ENCODE peak calls at places on chromosomes 5 and 9, in six cellular contexts. O is RWPE1, P is AG10803, J is HCT116, Z is epithelial cell of proximal tubule, I is colonic mucosa. C is an unnamed sample.

GRCh38 chr5:152987156-152987555 is 503.3 kb upstream of the GRIA1 start:
- DNase-seq in O (no peak), P (no peak), J (no peak), Z (no peak), I (no peak), C (no peak)

GRCh38 chr9:68690088-68690487 is 15.0 kb upstream of the PIP5K1B start:
- DNase-seq in O (no peak), P (no peak), J (no peak), Z (peak), I (no peak), C (no peak)

GRCh38 chr5:139678751-139679750 is 30.9 kb downstream of the CXXC5 start:
- DNase-seq in O (no peak), P (peak), J (no peak), Z (no peak), I (no peak), C (peak)

GRCh38 chr5:161676109-161676508 is 9.4 kb upstream of the GABRA6 start:
- DNase-seq in O (no peak), P (no peak), J (no peak), Z (no peak), I (no peak), C (no peak)

GRCh38 chr9:113737414-113738271 is 138.5 kb upstream of the ZNF618 start:
- DNase-seq in O (peak), P (peak), J (peak), Z (no peak), I (peak), C (peak)

GRCh38 chr9:16679327-16679821 is 191.1 kb downstream of the BNC2 start:
- DNase-seq in O (no peak), P (peak), J (no peak), Z (no peak), I (no peak), C (peak)

GRCh38 chr5:111135946-111136345 is 43.8 kb downstream of the WDR36 start:
- DNase-seq in O (peak), P (peak), J (no peak), Z (no peak), I (no peak), C (peak)

GRCh38 chr9:135221951-135222631 is 134.6 kb downstream of the OLFM1 start:
- DNase-seq in O (no peak), P (no peak), J (no peak), Z (no peak), I (no peak), C (no peak)

GRCh38 chr5:170681013-170681433 is 102.5 kb upstream of the GABRP start:
- DNase-seq in O (peak), P (peak), J (no peak), Z (no peak), I (no peak), C (no peak)

GRCh38 chr9:129840024-129840423 is 4.8 kb downstream of the USP20 start:
- DNase-seq in O (no peak), P (no peak), J (no peak), Z (no peak), I (no peak), C (no peak)

GRCh38 chr9:110189001-110189400 is 19.0 kb downstream of the C9orf152 start:
- DNase-seq in O (no peak), P (peak), J (no peak), Z (no peak), I (peak), C (no peak)

GRCh38 chr9:123925820-123926219 is 4.1 kb downstream of the DENND1A start:
- DNase-seq in O (no peak), P (peak), J (no peak), Z (no peak), I (no peak), C (peak)

GRCh38 chr9:14190240-14190639 is 123.7 kb downstream of the NFIB start:
- DNase-seq in O (no peak), P (no peak), J (no peak), Z (no peak), I (no peak), C (no peak)

GRCh38 chr9:90420714-90421513 is 221.7 kb downstream of the DIRAS2 start:
- DNase-seq in O (no peak), P (no peak), J (no peak), Z (no peak), I (no peak), C (no peak)

GRCh38 chr5:132979367-132979935 is 16.0 kb upstream of the AFF4 start:
- DNase-seq in O (peak), P (no peak), J (no peak), Z (peak), I (no peak), C (peak)

GRCh38 chr5:151075698-151076331 is 5.0 kb downstream of the TNIP1 start:
- DNase-seq in O (peak), P (peak), J (no peak), Z (no peak), I (peak), C (peak)

GRCh38 chr9:111301195-111301594 is 28.8 kb downstream of the OR2K2 start:
- DNase-seq in O (no peak), P (peak), J (no peak), Z (no peak), I (no peak), C (peak)

GRCh38 chr5:94326579-94326978 is 291.8 kb downstream of the KIAA0825 start:
- DNase-seq in O (no peak), P (peak), J (no peak), Z (no peak), I (no peak), C (no peak)
- TF ChIP-seq CTCF in O (no peak), P (peak), J (no peak), Z (no peak), I (no peak), C (no peak)

GRCh38 chr5:178577376-178577839 is 12.8 kb downstream of the COL23A1 start:
- DNase-seq in O (no peak), P (no peak), J (no peak), Z (no peak), I (no peak), C (no peak)
- TF ChIP-seq CTCF in O (no peak), P (no peak), J (no peak), Z (no peak), I (no peak), C (no peak)

GRCh38 chr5:6468104-6468503 is 19.4 kb downstream of the UBE2QL1 start:
- DNase-seq in O (no peak), P (no peak), J (no peak), Z (no peak), I (no peak), C (no peak)
- TF ChIP-seq CTCF in O (no peak), P (no peak), J (no peak), Z (no peak), I (no peak), C (no peak)

GRCh38 chr5:55604611-55605067 is 69.9 kb upstream of the PLPP1 start:
- DNase-seq in O (peak), P (peak), J (no peak), Z (peak), I (no peak), C (peak)

GRCh38 chr5:55600086-55600485 is 65.3 kb upstream of the PLPP1 start:
- DNase-seq in O (no peak), P (no peak), J (no peak), Z (no peak), I (no peak), C (no peak)

GRCh38 chr5:55601209-55601618 is 66.5 kb upstream of the PLPP1 start:
- DNase-seq in O (peak), P (peak), J (no peak), Z (peak), I (peak), C (peak)

GRCh38 chr5:55600536-55601208 is 65.9 kb upstream of the PLPP1 start:
- DNase-seq in O (no peak), P (peak), J (no peak), Z (no peak), I (peak), C (peak)

GRCh38 chr5:55603947-55604346 is 69.2 kb upstream of the PLPP1 start:
- DNase-seq in O (no peak), P (peak), J (no peak), Z (no peak), I (no peak), C (peak)
- TF ChIP-seq CTCF in O (no peak), P (peak), J (no peak), Z (no peak), I (no peak), C (no peak)

GRCh38 chr9:122158202-122158601 is 1.4 kb downstream of the NDUFA8 start:
- DNase-seq in O (peak), P (peak), J (peak), Z (no peak), I (peak), C (peak)
- TF ChIP-seq CTCF in O (peak), P (peak), J (peak), Z (peak), I (peak), C (peak)

DNA sequence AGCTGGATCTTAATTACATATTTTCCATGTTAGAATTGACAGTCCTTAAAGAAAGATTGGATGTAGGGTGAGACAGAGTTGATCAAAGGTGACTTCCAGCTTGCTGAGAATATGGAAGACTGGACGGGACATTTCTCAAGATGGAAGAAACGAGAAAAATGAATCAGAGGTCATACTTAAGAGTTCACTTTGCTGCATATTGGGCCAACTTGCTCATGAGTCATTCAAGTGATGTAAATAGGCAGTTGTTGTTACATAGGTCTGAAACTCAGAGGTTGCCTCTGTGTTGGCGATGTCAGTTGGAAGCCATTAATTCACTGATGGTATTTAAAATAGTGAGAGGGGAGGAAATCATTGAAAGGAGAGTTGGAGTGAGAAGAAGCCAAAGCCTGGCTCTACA is 132.8 kb downstream of the CD180 start:
- DNase-seq in O (peak), P (peak), J (no peak), Z (no peak), I (no peak), C (no peak)
- TF ChIP-seq CTCF in O (no peak), P (no peak), J (no peak), Z (no peak), I (no peak), C (no peak)

DNA sequence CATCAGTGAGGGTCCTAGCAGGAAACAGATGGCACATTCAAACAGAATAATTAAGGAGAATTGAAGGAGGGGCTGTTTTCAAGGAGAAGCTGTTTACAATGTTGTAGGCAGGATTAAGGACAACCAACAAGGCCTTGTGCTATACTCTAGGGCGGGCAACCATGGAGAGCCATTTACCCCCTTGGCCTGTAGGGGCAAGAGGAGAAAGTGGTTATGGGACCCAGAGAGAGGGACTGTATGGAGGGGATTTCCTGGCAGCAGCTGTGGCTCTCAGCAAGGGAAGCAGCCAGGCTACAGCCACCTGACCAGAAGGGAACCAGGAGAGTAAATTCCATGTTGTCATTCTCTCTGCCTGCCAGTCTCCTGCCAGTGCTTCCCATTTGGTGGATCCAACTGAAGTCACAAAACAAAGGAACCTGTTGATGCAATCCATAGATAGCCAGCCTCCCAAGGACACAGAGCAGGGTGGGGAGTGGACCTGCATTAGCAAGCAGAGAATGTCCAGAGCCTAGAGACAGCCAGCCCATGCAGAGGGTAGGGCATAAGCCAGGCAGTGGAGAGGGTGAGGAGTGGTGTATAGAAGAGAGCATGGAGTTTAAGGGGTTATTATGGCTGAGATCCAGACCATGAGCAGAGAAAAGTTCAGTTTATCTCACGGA is 38.3 kb downstream of the PAPPA start:
- DNase-seq in O (no peak), P (no peak), J (no peak), Z (no peak), I (no peak), C (no peak)
- TF ChIP-seq CTCF in O (no peak), P (no peak), J (no peak), Z (no peak), I (no peak), C (peak)

GRCh38 chr5:176391479-176391878 is 2.9 kb downstream of the HIGD2A start:
- DNase-seq in O (no peak), P (no peak), J (no peak), Z (no peak), I (no peak), C (no peak)
- TF ChIP-seq CTCF in O (no peak), P (no peak), J (no peak), Z (no peak), I (no peak), C (peak)

DNA sequence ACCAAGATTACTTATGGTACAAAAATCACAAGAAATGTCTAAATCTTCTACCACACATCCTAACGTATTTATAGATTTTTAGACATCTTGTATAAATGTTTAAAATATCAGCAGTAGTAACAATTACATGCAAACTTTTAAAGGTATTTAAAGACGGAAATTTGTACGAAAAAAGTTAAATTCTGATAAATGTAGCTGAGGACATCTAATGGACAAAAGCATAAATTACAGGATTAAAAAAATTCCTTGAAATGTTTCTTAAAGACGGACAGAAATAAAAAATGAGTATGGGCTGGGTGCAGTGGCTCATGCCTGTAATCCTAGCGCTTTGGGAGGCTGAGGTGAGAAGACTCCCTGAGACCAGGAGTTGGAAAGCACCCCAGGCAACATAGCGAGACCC is 15.8 kb downstream of the ERCC8 start:
- DNase-seq in O (no peak), P (no peak), J (no peak), Z (no peak), I (no peak), C (no peak)
- TF ChIP-seq CTCF in O (peak), P (peak), J (peak), Z (no peak), I (peak), C (peak)

GRCh38 chr5:38673671-38674071 is 117.2 kb upstream of the LIFR start:
- DNase-seq in O (no peak), P (no peak), J (peak), Z (no peak), I (no peak), C (no peak)
- TF ChIP-seq CTCF in O (no peak), P (peak), J (peak), Z (peak), I (no peak), C (peak)

C was measured in HFFc6.